ENCODE peak calls at places on chromosomes 6 and 20, in eight cellular contexts. One of them, this sample, is unnamed.

GRCh38 chr6:117795234-117795633 is 111.8 kb upstream of the SLC35F1 start:
- DNase-seq in A549: no peak
- DNase-seq in thyroid gland: no peak
- DNase-seq in upper lobe of right lung: no peak
- DNase-seq in left ventricle myocardium inferior: no peak
- DNase-seq in adrenal gland: no peak
- DNase-seq in left lung: no peak
- DNase-seq in choroid plexus epithelial cell: no peak
- DNase-seq in this sample: no peak

GRCh38 chr6:85662251-85662650 is 19.6 kb upstream of the SYNCRIP start:
- DNase-seq in A549: no peak
- DNase-seq in upper lobe of right lung: no peak
- DNase-seq in choroid plexus epithelial cell: no peak
- DNase-seq in left lung: no peak
- DNase-seq in left ventricle myocardium inferior: no peak
- DNase-seq in adrenal gland: no peak
- DNase-seq in thyroid gland: no peak
- DNase-seq in this sample: no peak

GRCh38 chr20:5073154-5074049 is 46.4 kb downstream of the PCNA start:
- DNase-seq in adrenal gland: peak; percentile 96
- DNase-seq in choroid plexus epithelial cell: peak; percentile 24
- DNase-seq in A549: peak; percentile 97
- DNase-seq in left ventricle myocardium inferior: peak; percentile 88
- DNase-seq in left lung: peak; percentile 92
- DNase-seq in thyroid gland: peak; percentile 99
- DNase-seq in upper lobe of right lung: peak; percentile 92
- DNase-seq in this sample: peak; percentile 48

GRCh38 chr6:30740993-30741784 is 1.3 kb downstream of the FLOT1 start:
- DNase-seq in left lung: no peak
- DNase-seq in choroid plexus epithelial cell: peak; percentile 22
- DNase-seq in A549: no peak
- DNase-seq in adrenal gland: no peak
- DNase-seq in thyroid gland: no peak
- DNase-seq in upper lobe of right lung: no peak
- DNase-seq in left ventricle myocardium inferior: no peak
- DNase-seq in this sample: peak; percentile 55

GRCh38 chr20:49567421-49568256 is at the start of gene PTGIS:
- DNase-seq in adrenal gland: no peak
- DNase-seq in left lung: no peak
- DNase-seq in thyroid gland: peak; percentile 5
- DNase-seq in A549: no peak
- DNase-seq in choroid plexus epithelial cell: no peak
- DNase-seq in upper lobe of right lung: no peak
- DNase-seq in left ventricle myocardium inferior: no peak
- DNase-seq in this sample: no peak

GRCh38 chr20:63378626-63379025 is 17.5 kb upstream of the CHRNA4 start:
- DNase-seq in left ventricle myocardium inferior: no peak
- DNase-seq in A549: no peak
- DNase-seq in thyroid gland: no peak
- DNase-seq in upper lobe of right lung: no peak
- DNase-seq in adrenal gland: no peak
- DNase-seq in left lung: no peak
- DNase-seq in choroid plexus epithelial cell: no peak
- DNase-seq in this sample: no peak

GRCh38 chr6:165876568-165876967 is 213.5 kb upstream of the PDE10A start:
- DNase-seq in left ventricle myocardium inferior: peak; percentile 69
- DNase-seq in left lung: no peak
- DNase-seq in thyroid gland: peak; percentile 64
- DNase-seq in choroid plexus epithelial cell: peak; percentile 59
- DNase-seq in upper lobe of right lung: no peak
- DNase-seq in adrenal gland: peak; percentile 52
- DNase-seq in A549: no peak
- DNase-seq in this sample: peak; percentile 79

GRCh38 chr6:35055906-35056305 is 85.2 kb downstream of the TCP11 start:
- DNase-seq in choroid plexus epithelial cell: no peak
- DNase-seq in thyroid gland: no peak
- DNase-seq in left ventricle myocardium inferior: no peak
- DNase-seq in A549: no peak
- DNase-seq in left lung: no peak
- DNase-seq in adrenal gland: no peak
- DNase-seq in upper lobe of right lung: no peak
- DNase-seq in this sample: no peak

GRCh38 chr20:46639587-46639986 is 11.7 kb downstream of the SLC13A3 start:
- DNase-seq in choroid plexus epithelial cell: no peak
- DNase-seq in adrenal gland: no peak
- DNase-seq in upper lobe of right lung: no peak
- DNase-seq in left lung: no peak
- DNase-seq in left ventricle myocardium inferior: no peak
- DNase-seq in thyroid gland: no peak
- DNase-seq in A549: no peak
- DNase-seq in this sample: no peak

GRCh38 chr20:46355778-46356177 is 47.5 kb upstream of the CDH22 start:
- DNase-seq in adrenal gland: no peak
- DNase-seq in left lung: no peak
- DNase-seq in left ventricle myocardium inferior: no peak
- DNase-seq in A549: no peak
- DNase-seq in thyroid gland: no peak
- DNase-seq in upper lobe of right lung: no peak
- DNase-seq in choroid plexus epithelial cell: no peak
- DNase-seq in this sample: no peak

GRCh38 chr6:16535564-16535963 is 225.7 kb downstream of the ATXN1 start:
- DNase-seq in choroid plexus epithelial cell: no peak
- DNase-seq in upper lobe of right lung: no peak
- DNase-seq in left lung: no peak
- DNase-seq in adrenal gland: no peak
- DNase-seq in left ventricle myocardium inferior: no peak
- DNase-seq in A549: no peak
- DNase-seq in thyroid gland: no peak
- DNase-seq in this sample: no peak

GRCh38 chr6:111950661-111951426 is 77.6 kb upstream of the FYN start:
- DNase-seq in A549: no peak
- DNase-seq in choroid plexus epithelial cell: peak; percentile 62
- DNase-seq in adrenal gland: no peak
- DNase-seq in upper lobe of right lung: no peak
- DNase-seq in left ventricle myocardium inferior: peak; percentile 33
- DNase-seq in left lung: no peak
- DNase-seq in thyroid gland: peak; percentile 83
- DNase-seq in this sample: peak; percentile 47

GRCh38 chr6:156190270-156190669 is 586.9 kb upstream of the ARID1B start:
- DNase-seq in choroid plexus epithelial cell: no peak
- DNase-seq in upper lobe of right lung: no peak
- DNase-seq in A549: no peak
- DNase-seq in left lung: no peak
- DNase-seq in left ventricle myocardium inferior: no peak
- DNase-seq in thyroid gland: peak; percentile 91
- DNase-seq in adrenal gland: no peak
- DNase-seq in this sample: no peak

GRCh38 chr20:49132995-49133451 is 55.1 kb downstream of the STAU1 start:
- DNase-seq in left lung: no peak
- DNase-seq in adrenal gland: no peak
- DNase-seq in choroid plexus epithelial cell: peak; percentile 88
- DNase-seq in A549: peak; percentile 57
- DNase-seq in left ventricle myocardium inferior: no peak
- DNase-seq in thyroid gland: no peak
- DNase-seq in upper lobe of right lung: no peak
- DNase-seq in this sample: peak; percentile 86

GRCh38 chr20:62500237-62500864 is 24.6 kb upstream of the GATA5 start:
- DNase-seq in A549: peak; percentile 80
- DNase-seq in left ventricle myocardium inferior: peak; percentile 81
- DNase-seq in choroid plexus epithelial cell: peak; percentile 59
- DNase-seq in adrenal gland: peak; percentile 74
- DNase-seq in upper lobe of right lung: peak; percentile 89
- DNase-seq in thyroid gland: peak; percentile 73
- DNase-seq in left lung: peak; percentile 73
- DNase-seq in this sample: peak; percentile 54

GRCh38 chr6:138455746-138456392 is 43.4 kb downstream of the NHSL1 start:
- DNase-seq in adrenal gland: no peak
- DNase-seq in left lung: no peak
- DNase-seq in choroid plexus epithelial cell: peak; percentile 44
- DNase-seq in thyroid gland: no peak
- DNase-seq in upper lobe of right lung: no peak
- DNase-seq in A549: no peak
- DNase-seq in left ventricle myocardium inferior: no peak
- DNase-seq in this sample: peak; percentile 46

GRCh38 chr6:146593978-146594377 is 4.8 kb upstream of the ADGB start:
- DNase-seq in upper lobe of right lung: no peak
- DNase-seq in choroid plexus epithelial cell: no peak
- DNase-seq in left ventricle myocardium inferior: no peak
- DNase-seq in A549: no peak
- DNase-seq in thyroid gland: no peak
- DNase-seq in adrenal gland: no peak
- DNase-seq in left lung: peak; percentile 43
- DNase-seq in this sample: no peak

GRCh38 chr20:33773412-33774089 is 37.6 kb upstream of the CHMP4B start:
- DNase-seq in A549: no peak
- DNase-seq in adrenal gland: no peak
- DNase-seq in left lung: no peak
- DNase-seq in left ventricle myocardium inferior: no peak
- DNase-seq in thyroid gland: no peak
- DNase-seq in choroid plexus epithelial cell: no peak
- DNase-seq in upper lobe of right lung: no peak
- DNase-seq in this sample: no peak

DNA sequence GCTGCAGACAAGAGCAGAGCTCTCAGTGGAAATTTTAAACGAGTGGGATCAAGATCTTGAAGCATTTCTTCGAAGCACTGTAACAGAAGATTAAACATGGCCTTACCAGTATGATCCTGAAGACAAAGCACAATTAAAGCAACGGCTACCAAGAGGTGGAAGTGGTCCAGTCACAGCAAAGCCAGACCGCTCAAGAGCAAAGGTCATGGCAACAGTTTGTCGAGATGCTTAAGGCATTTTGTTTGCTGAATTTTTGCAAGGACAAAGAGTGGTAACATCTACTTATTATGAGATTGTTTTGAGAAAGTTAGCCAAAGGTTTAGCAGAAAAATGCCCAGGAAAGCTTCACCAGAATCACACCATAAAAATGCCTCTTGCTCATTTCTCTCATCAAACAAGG is 153.4 kb upstream of the CARMIL1 start:
- DNase-seq in thyroid gland: no peak
- DNase-seq in choroid plexus epithelial cell: no peak
- DNase-seq in adrenal gland: no peak
- DNase-seq in left ventricle myocardium inferior: no peak
- DNase-seq in A549: no peak
- DNase-seq in upper lobe of right lung: no peak
- DNase-seq in left lung: no peak
- DNase-seq in this sample: no peak
- H3K4me3 ChIP-seq in thyroid gland: no peak overlapping the region
- H3K4me3 ChIP-seq in choroid plexus epithelial cell: no peak overlapping the region
- H3K4me3 ChIP-seq in adrenal gland: no peak overlapping the region
- H3K4me3 ChIP-seq in left ventricle myocardium inferior: no peak overlapping the region
- H3K4me3 ChIP-seq in A549: no peak overlapping the region
- H3K4me3 ChIP-seq in upper lobe of right lung: no peak overlapping the region
- H3K4me3 ChIP-seq in left lung: no peak overlapping the region
- H3K4me3 ChIP-seq in this sample: no peak overlapping the region

DNA sequence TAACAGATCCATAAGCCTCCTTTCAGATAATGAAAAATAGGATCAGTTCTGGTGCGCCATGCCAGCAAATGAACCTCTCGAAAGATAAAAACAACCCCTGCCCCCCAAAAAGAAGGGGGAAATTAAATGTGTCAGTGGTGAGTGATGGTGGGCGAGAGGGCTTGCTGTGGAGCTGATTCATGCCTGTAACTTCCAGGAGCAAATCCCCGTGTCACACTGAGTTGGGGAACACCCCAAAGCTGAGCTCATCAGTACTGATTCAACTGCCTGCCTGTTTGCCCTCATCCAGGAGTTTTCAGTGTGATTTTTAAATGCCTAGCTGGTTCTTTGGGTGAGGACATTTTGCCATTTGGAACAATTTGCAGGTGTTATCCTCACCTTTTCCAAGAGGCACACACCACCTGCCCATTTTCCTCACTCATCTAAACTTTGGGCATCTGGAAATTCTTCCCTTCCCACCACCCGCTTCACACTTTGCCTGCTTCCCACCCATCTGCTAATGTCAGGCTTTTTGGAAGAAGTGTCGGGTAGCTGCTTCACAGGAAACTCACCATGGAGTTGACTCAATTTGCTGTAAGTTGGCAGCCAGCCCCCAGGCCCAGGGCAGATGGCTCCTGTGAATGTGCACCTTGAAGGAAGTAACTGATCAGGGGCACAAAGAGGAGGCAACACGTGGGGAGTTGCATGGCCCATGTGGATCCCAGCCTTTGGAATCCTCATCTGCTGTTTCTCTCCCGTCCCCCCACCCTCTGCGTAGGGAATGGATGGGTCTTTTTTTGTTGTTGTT is 87.1 kb downstream of the PPP1R14C start:
- DNase-seq in choroid plexus epithelial cell: no peak
- DNase-seq in thyroid gland: no peak
- DNase-seq in upper lobe of right lung: no peak
- DNase-seq in left lung: no peak
- DNase-seq in A549: no peak
- DNase-seq in left ventricle myocardium inferior: no peak
- DNase-seq in adrenal gland: no peak
- DNase-seq in this sample: no peak
- TF ChIP-seq CTCF in choroid plexus epithelial cell: no peak
- TF ChIP-seq CTCF in thyroid gland: no peak
- TF ChIP-seq CTCF in upper lobe of right lung: no peak
- TF ChIP-seq CTCF in left lung: no peak
- TF ChIP-seq CTCF in A549: no peak
- TF ChIP-seq CTCF in left ventricle myocardium inferior: no peak
- TF ChIP-seq CTCF in adrenal gland: no peak
- TF ChIP-seq CTCF in this sample: no peak

GRCh38 chr6:122766256-122766655 is 13.3 kb upstream of the FABP7 start:
- DNase-seq in choroid plexus epithelial cell: no peak
- DNase-seq in A549: no peak
- DNase-seq in left lung: no peak
- DNase-seq in left ventricle myocardium inferior: no peak
- DNase-seq in adrenal gland: no peak
- DNase-seq in thyroid gland: no peak
- DNase-seq in upper lobe of right lung: no peak
- DNase-seq in this sample: no peak
- H3K4me3 ChIP-seq in choroid plexus epithelial cell: no peak overlapping the region
- H3K4me3 ChIP-seq in A549: no peak overlapping the region
- H3K4me3 ChIP-seq in left lung: no peak overlapping the region
- H3K4me3 ChIP-seq in left ventricle myocardium inferior: no peak overlapping the region
- H3K4me3 ChIP-seq in adrenal gland: no peak overlapping the region
- H3K4me3 ChIP-seq in thyroid gland: no peak overlapping the region
- H3K4me3 ChIP-seq in upper lobe of right lung: no peak overlapping the region
- H3K4me3 ChIP-seq in this sample: no peak overlapping the region

DNA sequence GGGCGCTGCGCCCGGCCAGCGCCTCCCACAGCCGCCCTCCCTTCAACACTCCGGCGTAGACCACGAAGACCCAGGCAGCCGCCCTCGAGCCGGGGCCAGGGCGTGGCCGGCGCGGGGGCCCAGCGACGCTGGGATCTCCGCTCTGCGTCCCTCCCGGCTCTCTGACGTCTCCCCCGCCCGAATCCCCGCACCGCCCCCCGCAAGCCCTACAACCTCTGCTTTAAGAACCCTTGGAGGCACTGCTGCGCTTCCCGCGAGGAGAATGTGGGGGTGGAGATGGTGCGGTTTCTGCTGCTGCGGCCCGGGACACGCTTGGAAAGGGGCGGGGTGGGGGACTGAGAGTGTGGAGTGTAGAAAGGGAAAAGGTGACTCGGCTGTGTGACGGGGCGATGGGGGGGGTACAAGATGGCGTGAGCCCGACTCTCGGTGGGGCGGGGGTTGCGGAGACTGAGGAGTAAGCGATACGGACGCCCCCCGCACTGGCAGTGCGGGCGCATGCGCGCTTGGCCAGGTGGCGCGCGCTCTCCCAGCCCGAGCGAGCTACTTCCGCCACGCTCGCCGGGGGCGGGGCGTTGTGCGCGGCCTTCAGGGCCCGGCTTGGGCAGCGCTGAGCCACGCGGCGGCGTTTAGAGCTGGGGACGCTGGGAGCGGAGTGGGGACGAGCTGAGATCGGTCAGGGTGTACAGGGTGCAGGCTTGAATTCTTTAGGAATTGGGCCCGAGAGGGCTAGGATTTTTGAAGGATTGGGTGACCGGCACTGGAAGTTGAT is at the start of gene SUPT3H:
- DNase-seq in adrenal gland: peak; percentile 90
- DNase-seq in left ventricle myocardium inferior: peak; percentile 93
- DNase-seq in A549: peak; percentile 47
- DNase-seq in upper lobe of right lung: peak; percentile 97
- DNase-seq in choroid plexus epithelial cell: peak; percentile 95
- DNase-seq in thyroid gland: peak; percentile 92
- DNase-seq in left lung: peak; percentile 92
- DNase-seq in this sample: peak; percentile 94
- TF ChIP-seq CTCF in adrenal gland: no peak
- TF ChIP-seq CTCF in left ventricle myocardium inferior: peak; percentile 44
- TF ChIP-seq CTCF in A549: no peak
- TF ChIP-seq CTCF in upper lobe of right lung: peak; percentile 23
- TF ChIP-seq CTCF in choroid plexus epithelial cell: peak; percentile 27
- TF ChIP-seq CTCF in thyroid gland: no peak
- TF ChIP-seq CTCF in left lung: no peak
- TF ChIP-seq CTCF in this sample: no peak